ENCODE peak calls at places on chromosomes 5 and 9, in nine cellular contexts. B is IMR-90; N is astrocyte of the spinal cord; Y is stromal cell of bone marrow; A is A172; C is nucleus accumbens; K is substantia nigra; R is Jurkat, Clone E6-1; P is stimulated activated naive B cell treated with anti-CD40 and anti-IgM and Interleukin-4, amounts not matched to agents 10 μg/mL and 1 μg/mL and 100 μg/mL, for 72 hours. D is an unnamed sample.

GRCh38 chr5:129664336-129664937 is 83.5 kb upstream of the MINAR2 start:
- DNase-seq in N (peak), K (no peak), Y (peak), R (peak), P (no peak), B (peak), A (peak), C (peak), D (peak)

GRCh38 chr5:117736693-117737092 is 1162.1 kb upstream of the SEMA6A start:
- DNase-seq in Y (no peak), P (no peak), R (no peak), K (no peak), N (no peak), C (no peak), B (no peak), A (no peak), D (no peak)

GRCh38 chr9:36793277-36793676 is 220.6 kb downstream of the MELK start:
- DNase-seq in R (no peak), B (no peak), P (no peak), N (no peak), Y (no peak), A (no peak), K (no peak), C (no peak), D (no peak)

GRCh38 chr9:38732849-38733248 is 12.9 kb upstream of the FAM240B start:
- DNase-seq in B (no peak), Y (no peak), N (no peak), R (no peak), A (no peak), C (no peak), P (no peak), K (no peak), D (no peak)

GRCh38 chr5:95901676-95902646 is 59.7 kb downstream of the ELL2 start:
- DNase-seq in C (no peak), A (peak), Y (no peak), K (no peak), P (no peak), R (no peak), N (peak), B (peak), D (peak)

GRCh38 chr5:122153230-122153629 is 23.9 kb downstream of the ZNF474 start:
- DNase-seq in P (no peak), R (no peak), B (peak), A (peak), N (peak), C (no peak), K (no peak), Y (peak), D (peak)

GRCh38 chr9:129080608-129081387 is at the start of gene DOLPP1:
- DNase-seq in C (peak), R (peak), A (peak), N (peak), B (peak), K (peak), P (peak), Y (peak), D (peak)

GRCh38 chr5:28710360-28710759 is 1672.0 kb upstream of the CDH9 start:
- DNase-seq in P (no peak), Y (no peak), B (no peak), R (no peak), N (no peak), C (no peak), K (no peak), A (peak), D (no peak)

GRCh38 chr5:174531782-174532191 is 192.6 kb upstream of the MSX2 start:
- DNase-seq in N (no peak), Y (no peak), R (peak), C (no peak), B (no peak), K (no peak), P (no peak), A (peak), D (no peak)

GRCh38 chr9:133948571-133949485 is 43.3 kb downstream of the VAV2 start:
- DNase-seq in C (no peak), N (no peak), B (peak), Y (no peak), K (no peak), A (no peak), R (no peak), P (no peak), D (no peak)

GRCh38 chr5:125408582-125409069 is 662.2 kb upstream of the ZNF608 start:
- DNase-seq in R (no peak), A (peak), P (peak), C (no peak), K (no peak), N (peak), B (peak), Y (peak), D (peak)

GRCh38 chr9:2414465-2414864 is 207.1 kb upstream of the VLDLR start:
- DNase-seq in P (no peak), C (no peak), R (no peak), B (no peak), N (peak), K (no peak), Y (no peak), A (no peak), D (no peak)

GRCh38 chr9:15299374-15299939 is 7.6 kb downstream of the TTC39B start:
- DNase-seq in B (no peak), R (peak), C (no peak), P (peak), N (no peak), A (no peak), Y (no peak), K (no peak), D (no peak)

GRCh38 chr9:80233102-80233843 is 661.5 kb downstream of the TLE4 start:
- DNase-seq in N (no peak), C (no peak), Y (no peak), K (no peak), R (no peak), A (no peak), P (no peak), B (no peak), D (no peak)

GRCh38 chr5:159965031-159965837 is 43.7 kb upstream of the TTC1 start:
- DNase-seq in P (peak), C (no peak), R (no peak), N (peak), A (peak), B (peak), Y (peak), K (no peak), D (peak)

GRCh38 chr5:1298723-1299510 is 4.0 kb upstream of the TERT start:
- DNase-seq in B (no peak), R (no peak), C (no peak), K (no peak), A (no peak), N (no peak), Y (no peak), P (no peak), D (no peak)

GRCh38 chr9:134268308-134268724 is 57.9 kb upstream of the RXRA start:
- DNase-seq in Y (no peak), B (peak), N (no peak), A (no peak), P (peak), R (no peak), K (no peak), C (no peak), D (no peak)

GRCh38 chr5:175861337-175862130 is 9.8 kb upstream of the CPLX2 start:
- DNase-seq in K (no peak), N (no peak), A (no peak), Y (no peak), R (no peak), P (no peak), C (no peak), B (no peak), D (no peak)

D was measured in LHCN-M2.